ENCODE peak calls at places on chromosomes 7 and 10, in eight cellular contexts. One of them, this sample, is unnamed.

GRCh38 chr10:75736889-75737610 is 305.6 kb downstream of the LRMDA start:
- DNase-seq in K562: no peak
- DNase-seq in H1: no peak
- DNase-seq in A549: no peak
- DNase-seq in HCT116: no peak
- DNase-seq in endothelial cell of umbilical vein: no peak
- DNase-seq in GM12878: no peak
- DNase-seq in HepG2: no peak
- DNase-seq in this sample: no peak

GRCh38 chr7:75762350-75762917 is 9.6 kb downstream of the CCL26 start:
- DNase-seq in HCT116: peak
- DNase-seq in HepG2: peak
- DNase-seq in A549: peak
- DNase-seq in H1: no peak
- DNase-seq in GM12878: peak
- DNase-seq in K562: peak
- DNase-seq in endothelial cell of umbilical vein: peak
- DNase-seq in this sample: peak

GRCh38 chr10:77328272-77328816 is 309.3 kb downstream of the KCNMA1 start:
- DNase-seq in HepG2: peak
- DNase-seq in H1: peak
- DNase-seq in HCT116: no peak
- DNase-seq in K562: peak
- DNase-seq in endothelial cell of umbilical vein: peak
- DNase-seq in A549: peak
- DNase-seq in GM12878: no peak
- DNase-seq in this sample: peak

GRCh38 chr10:3226960-3227724 is 54.6 kb upstream of the PITRM1 start:
- DNase-seq in HCT116: peak
- DNase-seq in A549: peak
- DNase-seq in endothelial cell of umbilical vein: no peak
- DNase-seq in H1: no peak
- DNase-seq in HepG2: no peak
- DNase-seq in GM12878: no peak
- DNase-seq in K562: no peak
- DNase-seq in this sample: no peak

GRCh38 chr10:3790858-3791257 is 5.8 kb upstream of the KLF6 start:
- DNase-seq in H1: no peak
- DNase-seq in endothelial cell of umbilical vein: no peak
- DNase-seq in HepG2: no peak
- DNase-seq in GM12878: no peak
- DNase-seq in A549: no peak
- DNase-seq in HCT116: no peak
- DNase-seq in K562: no peak
- DNase-seq in this sample: no peak

GRCh38 chr10:101774589-101775272 is 1.2 kb downstream of the FGF8 start:
- DNase-seq in K562: no peak
- DNase-seq in GM12878: no peak
- DNase-seq in HCT116: no peak
- DNase-seq in A549: no peak
- DNase-seq in H1: peak
- DNase-seq in endothelial cell of umbilical vein: no peak
- DNase-seq in HepG2: no peak
- DNase-seq in this sample: no peak

GRCh38 chr10:76195990-76196389 is 764.6 kb downstream of the LRMDA start:
- DNase-seq in K562: no peak
- DNase-seq in HepG2: no peak
- DNase-seq in GM12878: no peak
- DNase-seq in endothelial cell of umbilical vein: no peak
- DNase-seq in A549: no peak
- DNase-seq in HCT116: no peak
- DNase-seq in H1: no peak
- DNase-seq in this sample: peak

GRCh38 chr7:24732646-24733413 is 24.4 kb downstream of the GSDME start:
- DNase-seq in K562: no peak
- DNase-seq in endothelial cell of umbilical vein: no peak
- DNase-seq in HepG2: peak
- DNase-seq in GM12878: no peak
- DNase-seq in H1: no peak
- DNase-seq in HCT116: no peak
- DNase-seq in A549: peak
- DNase-seq in this sample: peak

GRCh38 chr7:158400601-158401225 is 186.9 kb downstream of the PTPRN2 start:
- DNase-seq in HCT116: no peak
- DNase-seq in A549: no peak
- DNase-seq in GM12878: no peak
- DNase-seq in HepG2: no peak
- DNase-seq in H1: no peak
- DNase-seq in endothelial cell of umbilical vein: no peak
- DNase-seq in K562: no peak
- DNase-seq in this sample: no peak

GRCh38 chr7:121755818-121756501 is 117.0 kb upstream of the PTPRZ1 start:
- DNase-seq in A549: no peak
- DNase-seq in H1: no peak
- DNase-seq in HCT116: no peak
- DNase-seq in GM12878: no peak
- DNase-seq in endothelial cell of umbilical vein: no peak
- DNase-seq in HepG2: no peak
- DNase-seq in K562: no peak
- DNase-seq in this sample: peak

GRCh38 chr10:23467548-23467947 is 28.7 kb downstream of the OTUD1 start:
- DNase-seq in HepG2: no peak
- DNase-seq in A549: no peak
- DNase-seq in H1: no peak
- DNase-seq in K562: no peak
- DNase-seq in GM12878: no peak
- DNase-seq in HCT116: no peak
- DNase-seq in endothelial cell of umbilical vein: no peak
- DNase-seq in this sample: no peak

GRCh38 chr10:30781571-30782542 is 152.3 kb upstream of the LYZL2 start:
- DNase-seq in K562: no peak
- DNase-seq in H1: no peak
- DNase-seq in endothelial cell of umbilical vein: no peak
- DNase-seq in A549: no peak
- DNase-seq in HepG2: no peak
- DNase-seq in HCT116: no peak
- DNase-seq in GM12878: no peak
- DNase-seq in this sample: no peak

GRCh38 chr10:4506087-4506486 is 319.9 kb upstream of the AKR1E2 start:
- DNase-seq in HCT116: no peak
- DNase-seq in endothelial cell of umbilical vein: peak
- DNase-seq in K562: no peak
- DNase-seq in H1: no peak
- DNase-seq in HepG2: no peak
- DNase-seq in GM12878: no peak
- DNase-seq in A549: no peak
- DNase-seq in this sample: no peak

GRCh38 chr7:74157605-74158004 is 16.6 kb upstream of the EIF4H start:
- DNase-seq in A549: no peak
- DNase-seq in HepG2: no peak
- DNase-seq in HCT116: no peak
- DNase-seq in H1: no peak
- DNase-seq in endothelial cell of umbilical vein: no peak
- DNase-seq in GM12878: no peak
- DNase-seq in K562: no peak
- DNase-seq in this sample: no peak

GRCh38 chr10:32000937-32001336 is 55.3 kb downstream of the KIF5B start:
- DNase-seq in GM12878: no peak
- DNase-seq in HepG2: no peak
- DNase-seq in HCT116: no peak
- DNase-seq in H1: no peak
- DNase-seq in endothelial cell of umbilical vein: no peak
- DNase-seq in A549: no peak
- DNase-seq in K562: no peak
- DNase-seq in this sample: no peak

GRCh38 chr10:11224792-11225448 is 207.2 kb downstream of the CELF2 start:
- DNase-seq in A549: no peak
- DNase-seq in endothelial cell of umbilical vein: no peak
- DNase-seq in HepG2: no peak
- DNase-seq in GM12878: no peak
- DNase-seq in K562: no peak
- DNase-seq in HCT116: no peak
- DNase-seq in H1: no peak
- DNase-seq in this sample: no peak

GRCh38 chr7:95180-95862 is 97.0 kb upstream of the FAM20C start:
- DNase-seq in K562: no peak
- DNase-seq in HepG2: no peak
- DNase-seq in HCT116: no peak
- DNase-seq in endothelial cell of umbilical vein: no peak
- DNase-seq in H1: no peak
- DNase-seq in GM12878: no peak
- DNase-seq in A549: no peak
- DNase-seq in this sample: no peak

GRCh38 chr10:37763132-37763531 is 94.3 kb downstream of the ZNF248 start:
- DNase-seq in H1: no peak
- DNase-seq in endothelial cell of umbilical vein: no peak
- DNase-seq in K562: no peak
- DNase-seq in HepG2: no peak
- DNase-seq in HCT116: no peak
- DNase-seq in A549: no peak
- DNase-seq in GM12878: no peak
- DNase-seq in this sample: no peak
- TF ChIP-seq MAX in H1: no peak
- TF ChIP-seq MAX in endothelial cell of umbilical vein: no peak
- TF ChIP-seq MAX in K562: no peak
- TF ChIP-seq MAX in HepG2: no peak
- TF ChIP-seq MAX in HCT116: no peak
- TF ChIP-seq MAX in A549: no peak
- TF ChIP-seq MAX in GM12878: no peak
- TF ChIP-seq MAX in this sample: no peak

GRCh38 chr7:38179719-38180333 is 1.8 kb downstream of the STARD3NL start:
- DNase-seq in endothelial cell of umbilical vein: peak
- DNase-seq in HepG2: no peak
- DNase-seq in H1: no peak
- DNase-seq in HCT116: no peak
- DNase-seq in A549: no peak
- DNase-seq in GM12878: no peak
- DNase-seq in K562: peak
- DNase-seq in this sample: no peak
- H3K4me3 ChIP-seq in endothelial cell of umbilical vein: peak
- H3K4me3 ChIP-seq in HepG2: no peak
- H3K4me3 ChIP-seq in H1: no peak
- H3K4me3 ChIP-seq in HCT116: no peak
- H3K4me3 ChIP-seq in A549: peak
- H3K4me3 ChIP-seq in GM12878: peak
- H3K4me3 ChIP-seq in K562: peak
- H3K4me3 ChIP-seq in this sample: peak

DNA sequence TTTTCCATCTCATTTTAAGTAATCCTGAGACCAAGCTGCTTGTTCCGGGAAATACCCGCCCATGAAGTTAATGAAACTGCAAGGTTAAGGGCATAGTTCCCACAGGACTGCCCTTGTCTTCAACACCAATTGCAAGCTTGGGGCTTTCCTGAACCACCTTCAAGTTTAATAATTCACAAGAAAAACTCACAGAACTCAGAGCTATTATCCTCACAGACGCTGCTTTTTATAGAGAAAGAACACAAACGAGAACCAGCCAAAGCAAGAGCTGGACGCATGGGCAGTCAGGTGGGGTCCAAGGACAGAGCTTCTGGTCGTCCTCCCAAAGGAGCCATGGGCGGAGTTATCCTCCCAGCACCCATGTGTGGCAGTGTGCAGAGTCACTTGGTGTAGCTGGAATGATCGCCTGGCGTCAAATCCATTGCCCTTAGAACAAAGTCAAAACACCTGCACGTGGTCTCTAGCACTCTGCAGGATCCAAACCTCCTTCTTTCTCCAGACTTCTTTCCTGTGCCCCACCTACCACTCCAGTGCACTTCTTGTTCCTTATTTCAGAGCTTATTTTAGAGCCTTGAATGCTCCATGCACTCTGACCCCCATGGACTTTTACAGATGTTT is 56.7 kb downstream of the SNX10 start:
- DNase-seq in endothelial cell of umbilical vein: no peak
- DNase-seq in GM12878: no peak
- DNase-seq in HCT116: no peak
- DNase-seq in A549: no peak
- DNase-seq in K562: no peak
- DNase-seq in H1: no peak
- DNase-seq in HepG2: peak
- DNase-seq in this sample: no peak
- TF ChIP-seq POLR2A in endothelial cell of umbilical vein: no peak
- TF ChIP-seq POLR2A in GM12878: no peak
- TF ChIP-seq POLR2A in HCT116: no peak
- TF ChIP-seq POLR2A in A549: no peak
- TF ChIP-seq POLR2A in K562: no peak
- TF ChIP-seq POLR2A in H1: no peak
- TF ChIP-seq POLR2A in HepG2: no peak
- TF ChIP-seq POLR2A in this sample: no peak

GRCh38 chr10:109237050-109237449 is 686.3 kb downstream of the XPNPEP1 start:
- DNase-seq in endothelial cell of umbilical vein: no peak
- DNase-seq in GM12878: no peak
- DNase-seq in HepG2: no peak
- DNase-seq in K562: no peak
- DNase-seq in A549: no peak
- DNase-seq in HCT116: no peak
- DNase-seq in H1: no peak
- DNase-seq in this sample: no peak

GRCh38 chr10:109239371-109239770 is 683.9 kb downstream of the XPNPEP1 start:
- DNase-seq in K562: no peak
- DNase-seq in A549: no peak
- DNase-seq in H1: no peak
- DNase-seq in HCT116: no peak
- DNase-seq in HepG2: no peak
- DNase-seq in endothelial cell of umbilical vein: no peak
- DNase-seq in GM12878: no peak
- DNase-seq in this sample: no peak
- TF ChIP-seq MAX in K562: no peak
- TF ChIP-seq MAX in A549: no peak
- TF ChIP-seq MAX in H1: no peak
- TF ChIP-seq MAX in HCT116: no peak
- TF ChIP-seq MAX in HepG2: no peak
- TF ChIP-seq MAX in endothelial cell of umbilical vein: no peak
- TF ChIP-seq MAX in GM12878: no peak
- TF ChIP-seq MAX in this sample: no peak

DNA sequence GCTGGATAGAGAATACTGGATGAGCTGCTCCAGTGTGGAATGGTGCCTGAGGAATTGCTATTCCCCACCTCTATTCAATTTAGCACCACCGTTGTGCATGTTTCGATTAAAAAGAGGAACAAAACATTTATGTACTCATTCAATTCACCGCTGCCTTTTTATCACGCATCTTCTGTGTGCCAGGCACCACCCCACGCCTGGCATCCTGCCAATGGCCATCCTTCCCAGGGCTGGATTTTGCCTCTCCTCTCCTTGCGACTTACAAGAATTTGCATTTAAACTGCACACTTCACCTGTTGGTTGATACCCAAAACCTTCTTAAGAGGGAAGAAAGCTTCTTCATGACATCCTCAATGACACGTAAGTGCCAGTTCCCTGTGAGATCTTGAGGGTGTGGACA is 110.2 kb upstream of the DPP6 start:
- DNase-seq in endothelial cell of umbilical vein: no peak
- DNase-seq in HCT116: no peak
- DNase-seq in HepG2: no peak
- DNase-seq in H1: no peak
- DNase-seq in A549: no peak
- DNase-seq in GM12878: no peak
- DNase-seq in K562: no peak
- DNase-seq in this sample: no peak
- H3K4me3 ChIP-seq in endothelial cell of umbilical vein: no peak
- H3K4me3 ChIP-seq in HCT116: no peak
- H3K4me3 ChIP-seq in HepG2: no peak
- H3K4me3 ChIP-seq in H1: no peak
- H3K4me3 ChIP-seq in A549: no peak
- H3K4me3 ChIP-seq in GM12878: no peak
- H3K4me3 ChIP-seq in K562: no peak
- H3K4me3 ChIP-seq in this sample: no peak